ENCODE peak calls at places on chromosomes 2 and 18, in seven cellular contexts. I is colonic mucosa, N is astrocyte, L is SK-N-MC, S is K562, Z is H9, R is HCT116. J is an unnamed sample.

GRCh38 chr2:67571785-67572718 is 174.9 kb downstream of the ETAA1 start:
- DNase-seq in I (no peak), N (peak; percentile 95), L (no peak), S (no peak), Z (no peak), R (no peak), J (no peak)

GRCh38 chr2:213151437-213152064 is at the start of gene IKZF2:
- DNase-seq in I (peak; percentile 79), N (peak; percentile 93), L (peak; percentile 51), S (peak; percentile 66), Z (peak; percentile 77), R (peak; percentile 60), J (peak; percentile 71)

GRCh38 chr18:78145096-78145495 is 834.5 kb upstream of the SALL3 start:
- DNase-seq in I (no peak), N (no peak), L (no peak), S (no peak), Z (no peak), R (no peak), J (no peak)

GRCh38 chr2:26925100-26925791 is 45.2 kb upstream of the MAPRE3 start:
- DNase-seq in I (no peak), N (no peak), L (no peak), S (no peak), Z (peak; percentile 46), R (no peak), J (no peak)

GRCh38 chr2:230774348-230774951 is 61.8 kb downstream of the CAB39 start:
- DNase-seq in I (no peak), N (peak; percentile 87), L (no peak), S (peak; percentile 38), Z (no peak), R (no peak), J (no peak)

GRCh38 chr2:67145851-67146250 is 251.3 kb upstream of the ETAA1 start:
- DNase-seq in I (no peak), N (no peak), L (no peak), S (no peak), Z (no peak), R (no peak), J (no peak)

GRCh38 chr2:183996825-183997823 is 601.2 kb upstream of the ZNF804A start:
- DNase-seq in I (peak; percentile 40), N (peak; percentile 7), L (no peak), S (no peak), Z (no peak), R (no peak), J (no peak)

GRCh38 chr2:120398961-120399888 is 53.3 kb downstream of the INHBB start:
- DNase-seq in I (no peak), N (no peak), L (no peak), S (no peak), Z (peak; percentile 23), R (peak; percentile 41), J (no peak)

GRCh38 chr2:20650412-20650879 is 452 bp downstream of the HS1BP3 start:
- DNase-seq in I (peak; percentile 47), N (no peak), L (no peak), S (no peak), Z (peak; percentile 54), R (no peak), J (no peak)

GRCh38 chr2:48445091-48445725 is 84.7 kb upstream of the STON1 start:
- DNase-seq in I (no peak), N (no peak), L (no peak), S (no peak), Z (no peak), R (no peak), J (no peak)

GRCh38 chr2:232483296-232483922 is 4.2 kb downstream of the ECEL1 start:
- DNase-seq in I (no peak), N (no peak), L (no peak), S (no peak), Z (peak; percentile 20), R (no peak), J (no peak)
- H3K9ac ChIP-seq in I (no peak overlapping the region), N (no peak overlapping the region), L (no peak overlapping the region), S (no peak overlapping the region), Z (no peak overlapping the region), R (no peak overlapping the region), J (no peak overlapping the region)

GRCh38 chr2:28394997-28395333 is 2.3 kb downstream of the FOSL2 start:
- DNase-seq in I (no peak), N (no peak), L (no peak), S (no peak), Z (no peak), R (no peak), J (no peak)

GRCh38 chr2:28394331-28394877 is 1.7 kb downstream of the FOSL2 start:
- DNase-seq in I (peak; percentile 76), N (peak; percentile 56), L (no peak), S (no peak), Z (no peak), R (no peak), J (no peak)

GRCh38 chr2:28397043-28397381 is 4.4 kb downstream of the FOSL2 start:
- DNase-seq in I (no peak), N (no peak), L (no peak), S (no peak), Z (no peak), R (no peak), J (no peak)

GRCh38 chr2:28393115-28393836 is 618 bp downstream of the FOSL2 start:
- DNase-seq in I (peak; percentile 67), N (peak; percentile 47), L (no peak), S (peak; percentile 60), Z (no peak), R (no peak), J (peak; percentile 25)

GRCh38 chr2:28395334-28396061 is 2.8 kb downstream of the FOSL2 start:
- DNase-seq in I (peak; percentile 68), N (peak; percentile 59), L (no peak), S (no peak), Z (no peak), R (no peak), J (no peak)
- H3K9ac ChIP-seq in I (peak overlapping the region; percentile 76), N (peak overlapping the region; percentile 97), L (no peak overlapping the region), S (no peak overlapping the region), Z (no peak overlapping the region), R (no peak overlapping the region), J (no peak overlapping the region)

GRCh38 chr2:214652473-214652872 is 157.0 kb downstream of the BARD1 start:
- DNase-seq in I (no peak), N (no peak), L (no peak), S (no peak), Z (no peak), R (no peak), J (no peak)
- H3K9ac ChIP-seq in I (no peak overlapping the region), N (no peak overlapping the region), L (no peak overlapping the region), S (no peak overlapping the region), Z (no peak overlapping the region), R (no peak overlapping the region), J (no peak overlapping the region)

GRCh38 chr18:9117980-9118841 is 15.7 kb downstream of the NDUFV2 start:
- DNase-seq in I (no peak), N (no peak), L (no peak), S (no peak), Z (no peak), R (no peak), J (no peak)
- H3K9ac ChIP-seq in I (no peak overlapping the region), N (no peak overlapping the region), L (no peak overlapping the region), S (peak overlapping the region; percentile 5), Z (no peak overlapping the region), R (no peak overlapping the region), J (no peak overlapping the region)

DNA sequence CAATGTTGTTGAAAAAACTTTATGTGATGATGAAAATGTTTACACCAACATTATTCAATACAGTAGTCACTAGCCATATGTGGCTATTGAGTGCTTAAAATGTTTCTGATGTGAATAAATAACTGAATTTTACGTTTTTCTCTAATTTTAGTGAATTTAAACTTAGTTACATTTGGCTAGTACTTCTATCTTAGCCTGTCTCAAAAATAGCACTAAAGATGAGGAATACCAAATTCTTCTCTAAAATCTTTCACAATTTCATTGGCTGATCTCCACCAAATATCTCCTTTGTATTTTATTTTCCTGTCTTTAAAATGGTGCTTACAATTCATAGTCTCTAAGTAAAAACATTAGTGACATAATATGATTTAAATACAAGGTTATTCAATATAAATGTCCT is 83.7 kb upstream of the RND3 start:
- DNase-seq in I (no peak), N (no peak), L (no peak), S (no peak), Z (no peak), R (no peak), J (no peak)
- H3K9ac ChIP-seq in I (no peak overlapping the region), N (peak overlapping the region; percentile 71), L (no peak overlapping the region), S (no peak overlapping the region), Z (no peak overlapping the region), R (no peak overlapping the region), J (no peak overlapping the region)